ENCODE peak calls at places on chromosomes 6 and 20, in five cellular contexts. Q is caudate nucleus; I is H54; V is GM03348; O is stimulated activated naive B cell treated with anti-CD40 and anti-IgM and Interleukin-4, amounts not matched to agents 10 μg/mL and 1 μg/mL and 100 μg/mL, for 72 hours. J is an unnamed sample.

GRCh38 chr20:5039255-5039657 is 37.9 kb upstream of the SLC23A2 start:
- DNase-seq in Q (no peak), I (no peak), V (no peak), O (peak; percentile 6), J (no peak)

GRCh38 chr6:48775157-48775556 is 664.2 kb upstream of the PTCHD4 start:
- DNase-seq in Q (no peak), I (no peak), V (peak; percentile 13), O (no peak), J (no peak)

GRCh38 chr20:45727044-45727443 is 4.9 kb downstream of the SPINT4 start:
- DNase-seq in Q (no peak), I (no peak), V (no peak), O (no peak), J (no peak)

GRCh38 chr20:37398750-37399621 is 53.0 kb downstream of the SRC start:
- DNase-seq in Q (no peak), I (no peak), V (no peak), O (no peak), J (no peak)

GRCh38 chr20:48797275-48797825 is 30.4 kb downstream of the PREX1 start:
- DNase-seq in Q (peak; percentile 72), I (no peak), V (no peak), O (no peak), J (peak; percentile 74)

GRCh38 chr6:163457637-163458561 is 43.4 kb downstream of the QKI start:
- DNase-seq in Q (no peak), I (peak; percentile 5), V (peak; percentile 85), O (no peak), J (no peak)

GRCh38 chr6:166366921-166367320 is 15.8 kb downstream of the MPC1 start:
- DNase-seq in Q (no peak), I (no peak), V (no peak), O (no peak), J (no peak)

GRCh38 chr20:23200914-23201313 is 114.8 kb upstream of the CD93 start:
- DNase-seq in Q (no peak), I (no peak), V (no peak), O (peak; percentile 4), J (no peak)

GRCh38 chr6:26743157-26743821 is 83.7 kb upstream of the ZNF322 start:
- DNase-seq in Q (no peak), I (peak; percentile 31), V (peak; percentile 71), O (no peak), J (no peak)

GRCh38 chr20:58420798-58421496 is 31.9 kb downstream of the VAPB start:
- DNase-seq in Q (no peak), I (peak; percentile 67), V (peak; percentile 79), O (no peak), J (no peak)

GRCh38 chr20:21090738-21091120 is 15.4 kb downstream of the LINC00237 start:
- DNase-seq in Q (no peak), I (no peak), V (no peak), O (no peak), J (no peak)

GRCh38 chr6:121522771-121523386 is 87.4 kb downstream of the GJA1 start:
- DNase-seq in Q (no peak), I (no peak), V (peak; percentile 41), O (no peak), J (no peak)

GRCh38 chr6:52603000-52603795 is 26.3 kb upstream of the TRAM2 start:
- DNase-seq in Q (no peak), I (peak; percentile 55), V (peak; percentile 50), O (no peak), J (no peak)

GRCh38 chr6:166853371-166854325 is 102.7 kb downstream of the RNASET2 start:
- DNase-seq in Q (no peak), I (no peak), V (no peak), O (no peak), J (no peak)

GRCh38 chr6:35496851-35497570 is at the start of gene TEAD3:
- DNase-seq in Q (no peak), I (peak; percentile 86), V (peak; percentile 98), O (no peak), J (no peak)

GRCh38 chr20:24640686-24641085 is 171.3 kb downstream of the SYNDIG1 start:
- DNase-seq in Q (no peak), I (no peak), V (no peak), O (no peak), J (no peak)

GRCh38 chr6:137923866-137924616 is 57.0 kb downstream of the TNFAIP3 start:
- DNase-seq in Q (no peak), I (no peak), V (no peak), O (no peak), J (no peak)

GRCh38 chr6:17905611-17906592 is 81.5 kb downstream of the KIF13A start:
- DNase-seq in Q (no peak), I (no peak), V (peak; percentile 63), O (no peak), J (no peak)

GRCh38 chr6:167113935-167114910 is 8.7 kb upstream of the CCR6 start:
- DNase-seq in Q (no peak), I (no peak), V (no peak), O (peak; percentile 88), J (no peak)

GRCh38 chr6:39801456-39802251 is 9.5 kb downstream of the DAAM2 start:
- DNase-seq in Q (no peak), I (no peak), V (no peak), O (no peak), J (no peak)

GRCh38 chr6:46000905-46001304 is 14.8 kb downstream of the CLIC5 start:
- DNase-seq in Q (no peak), I (no peak), V (no peak), O (no peak), J (no peak)

GRCh38 chr6:166738361-166738760 is 111.3 kb upstream of the RPS6KA2 start:
- DNase-seq in Q (no peak), I (no peak), V (no peak), O (no peak), J (no peak)

GRCh38 chr6:79635179-79635578 is 4.0 kb downstream of the SH3BGRL2 start:
- DNase-seq in Q (no peak), I (peak; percentile 38), V (no peak), O (no peak), J (no peak)

GRCh38 chr6:89433637-89434499 is 916 bp downstream of the ANKRD6 start:
- DNase-seq in Q (no peak), I (no peak), V (no peak), O (peak; percentile 51), J (no peak)

GRCh38 chr6:132919476-132919875 is 105.1 kb downstream of the RPS12 start:
- DNase-seq in Q (no peak), I (no peak), V (peak; percentile 42), O (no peak), J (peak; percentile 12)

GRCh38 chr6:57158658-57159057 is 13.5 kb upstream of the BAG2 start:
- DNase-seq in Q (no peak), I (no peak), V (no peak), O (no peak), J (no peak)

GRCh38 chr6:89724981-89725380 is 86.4 kb upstream of the LYRM2 start:
- DNase-seq in Q (no peak), I (no peak), V (no peak), O (no peak), J (no peak)

GRCh38 chr6:149060985-149061760 is 256.3 kb upstream of the TAB2 start:
- DNase-seq in Q (no peak), I (no peak), V (no peak), O (no peak), J (no peak)

GRCh38 chr6:15430947-15431405 is 185.1 kb downstream of the JARID2 start:
- DNase-seq in Q (no peak), I (no peak), V (no peak), O (no peak), J (no peak)